ENCODE peak calls at places on chromosomes 13 and 19, in six cellular contexts. W is choroid plexus epithelial cell, B is T-helper 17 cell, U is NCI-H69, X is foreskin melanocyte, G is mesenchymal stem cell. T is an unnamed sample.

GRCh38 chr13:36275190-36276002 is 22.2 kb downstream of the CCDC169 start:
- DNase-seq in W (peak), B (no peak), U (peak), X (peak), G (peak), T (peak)

GRCh38 chr19:11721681-11722080 is 17.1 kb downstream of the ZNF823 start:
- DNase-seq in W (no peak), B (no peak), U (no peak), X (no peak), G (no peak), T (no peak)

GRCh38 chr19:16801599-16801998 is 27.6 kb upstream of the SIN3B start:
- DNase-seq in W (peak), B (no peak), U (peak), X (no peak), G (peak), T (peak)

GRCh38 chr19:15288146-15288963 is 44.0 kb downstream of the BRD4 start:
- DNase-seq in W (no peak), B (no peak), U (peak), X (peak), G (no peak), T (no peak)

GRCh38 chr13:20192470-20193141 is at the start of gene GJB2:
- DNase-seq in W (no peak), B (no peak), U (peak), X (no peak), G (no peak), T (no peak)

GRCh38 chr19:55301459-55302331 is 17.9 kb downstream of the BRSK1 start:
- DNase-seq in W (peak), B (peak), U (peak), X (peak), G (peak), T (peak)

GRCh38 chr19:35045667-35046300 is 4.3 kb downstream of the HPN start:
- DNase-seq in W (peak), B (no peak), U (peak), X (no peak), G (peak), T (no peak)

GRCh38 chr13:52850396-52851152 is 2.1 kb upstream of the PCDH8 start:
- DNase-seq in W (peak), B (no peak), U (peak), X (peak), G (peak), T (peak)

GRCh38 chr19:49849433-49850220 is 1.3 kb upstream of the PTOV1 start:
- DNase-seq in W (no peak), B (no peak), U (no peak), X (no peak), G (no peak), T (no peak)